ENCODE peak calls at places on chromosomes 7 and 10, in seven cellular contexts. One of them, this sample, is unnamed. For H3K9me3, the result is how much of the 10 kb centered on the place peaks cover.

GRCh38 chr7:137266764-137267163 is 76.8 kb downstream of the PTN start:
- DNase-seq in HepG2: no peak
- DNase-seq in HCT116: no peak
- DNase-seq in K562: no peak
- DNase-seq in H1: no peak
- DNase-seq in SK-N-SH: no peak
- DNase-seq in endothelial cell of umbilical vein: no peak
- DNase-seq in this sample: no peak

GRCh38 chr7:44978511-44979366 is at the start of gene MYO1G:
- DNase-seq in H1: no peak
- DNase-seq in HepG2: no peak
- DNase-seq in endothelial cell of umbilical vein: no peak
- DNase-seq in HCT116: no peak
- DNase-seq in SK-N-SH: no peak
- DNase-seq in K562: no peak
- DNase-seq in this sample: no peak

GRCh38 chr10:23099816-23100215 is 4.4 kb downstream of the MSRB2 start:
- DNase-seq in HCT116: no peak
- DNase-seq in HepG2: peak
- DNase-seq in H1: no peak
- DNase-seq in SK-N-SH: no peak
- DNase-seq in K562: no peak
- DNase-seq in endothelial cell of umbilical vein: peak
- DNase-seq in this sample: no peak

GRCh38 chr10:116708386-116708785 is 34.0 kb downstream of the HSPA12A start:
- DNase-seq in H1: no peak
- DNase-seq in K562: no peak
- DNase-seq in HepG2: no peak
- DNase-seq in endothelial cell of umbilical vein: no peak
- DNase-seq in HCT116: no peak
- DNase-seq in SK-N-SH: no peak
- DNase-seq in this sample: no peak

GRCh38 chr7:94056796-94057207 is 52.6 kb upstream of the BET1 start:
- DNase-seq in HepG2: no peak
- DNase-seq in SK-N-SH: no peak
- DNase-seq in HCT116: no peak
- DNase-seq in endothelial cell of umbilical vein: no peak
- DNase-seq in H1: peak
- DNase-seq in K562: no peak
- DNase-seq in this sample: no peak

GRCh38 chr7:135774284-135774683 is 25.7 kb upstream of the FAM180A start:
- DNase-seq in K562: no peak
- DNase-seq in HCT116: no peak
- DNase-seq in endothelial cell of umbilical vein: peak
- DNase-seq in SK-N-SH: no peak
- DNase-seq in H1: no peak
- DNase-seq in HepG2: peak
- DNase-seq in this sample: no peak

GRCh38 chr10:101046332-101047238 is 15.2 kb upstream of the KAZALD1 start:
- DNase-seq in HepG2: no peak
- DNase-seq in endothelial cell of umbilical vein: no peak
- DNase-seq in SK-N-SH: no peak
- DNase-seq in H1: no peak
- DNase-seq in K562: no peak
- DNase-seq in HCT116: no peak
- DNase-seq in this sample: no peak

GRCh38 chr7:47474211-47474936 is 107.5 kb downstream of the TNS3 start:
- DNase-seq in HepG2: no peak
- DNase-seq in K562: no peak
- DNase-seq in H1: no peak
- DNase-seq in endothelial cell of umbilical vein: no peak
- DNase-seq in SK-N-SH: no peak
- DNase-seq in HCT116: no peak
- DNase-seq in this sample: no peak

GRCh38 chr7:134186022-134186421 is 58.9 kb downstream of the LRGUK start:
- DNase-seq in K562: no peak
- DNase-seq in HepG2: no peak
- DNase-seq in HCT116: no peak
- DNase-seq in endothelial cell of umbilical vein: no peak
- DNase-seq in H1: no peak
- DNase-seq in SK-N-SH: no peak
- DNase-seq in this sample: no peak

GRCh38 chr7:108165726-108166125 is 35.6 kb upstream of the LAMB4 start:
- DNase-seq in endothelial cell of umbilical vein: peak
- DNase-seq in K562: no peak
- DNase-seq in HCT116: no peak
- DNase-seq in HepG2: no peak
- DNase-seq in SK-N-SH: no peak
- DNase-seq in H1: no peak
- DNase-seq in this sample: no peak

GRCh38 chr10:78000956-78001472 is 28.3 kb downstream of the POLR3A start:
- DNase-seq in HepG2: no peak
- DNase-seq in K562: no peak
- DNase-seq in endothelial cell of umbilical vein: no peak
- DNase-seq in HCT116: no peak
- DNase-seq in H1: no peak
- DNase-seq in SK-N-SH: no peak
- DNase-seq in this sample: no peak

GRCh38 chr10:73997479-73997805 is 474 bp upstream of the VCL start:
- DNase-seq in K562: no peak
- DNase-seq in endothelial cell of umbilical vein: no peak
- DNase-seq in H1: no peak
- DNase-seq in SK-N-SH: no peak
- DNase-seq in HCT116: no peak
- DNase-seq in HepG2: no peak
- DNase-seq in this sample: no peak

GRCh38 chr10:58514102-58514472 is 1.4 kb downstream of the BICC1 start:
- DNase-seq in SK-N-SH: no peak
- DNase-seq in endothelial cell of umbilical vein: no peak
- DNase-seq in K562: no peak
- DNase-seq in H1: no peak
- DNase-seq in HCT116: no peak
- DNase-seq in HepG2: no peak
- DNase-seq in this sample: no peak

GRCh38 chr7:94779070-94779469 is 123.1 kb upstream of the SGCE start:
- DNase-seq in endothelial cell of umbilical vein: no peak
- DNase-seq in H1: no peak
- DNase-seq in HCT116: no peak
- DNase-seq in SK-N-SH: no peak
- DNase-seq in HepG2: no peak
- DNase-seq in K562: no peak
- DNase-seq in this sample: no peak

GRCh38 chr10:45580781-45581496 is 91.6 kb downstream of the ZFAND4 start:
- DNase-seq in SK-N-SH: no peak
- DNase-seq in endothelial cell of umbilical vein: no peak
- DNase-seq in HepG2: no peak
- DNase-seq in HCT116: no peak
- DNase-seq in K562: no peak
- DNase-seq in H1: no peak
- DNase-seq in this sample: no peak

GRCh38 chr7:3722396-3722846 is 421.4 kb downstream of the SDK1 start:
- DNase-seq in H1: peak
- DNase-seq in endothelial cell of umbilical vein: no peak
- DNase-seq in SK-N-SH: peak
- DNase-seq in K562: peak
- DNase-seq in HCT116: peak
- DNase-seq in HepG2: peak
- DNase-seq in this sample: peak

GRCh38 chr7:2034291-2035201 is 198.2 kb downstream of the MAD1L1 start:
- DNase-seq in SK-N-SH: peak
- DNase-seq in HCT116: no peak
- DNase-seq in endothelial cell of umbilical vein: no peak
- DNase-seq in H1: no peak
- DNase-seq in K562: no peak
- DNase-seq in HepG2: peak
- DNase-seq in this sample: no peak

GRCh38 chr7:42673951-42674350 is 237.9 kb downstream of the C7orf25 start:
- DNase-seq in SK-N-SH: no peak
- DNase-seq in K562: no peak
- DNase-seq in HepG2: no peak
- DNase-seq in endothelial cell of umbilical vein: no peak
- DNase-seq in H1: no peak
- DNase-seq in HCT116: no peak
- DNase-seq in this sample: no peak

GRCh38 chr10:64041185-64041988 is 520.2 kb downstream of the REEP3 start:
- DNase-seq in SK-N-SH: peak
- DNase-seq in K562: peak
- DNase-seq in HCT116: peak
- DNase-seq in H1: peak
- DNase-seq in endothelial cell of umbilical vein: peak
- DNase-seq in HepG2: peak
- DNase-seq in this sample: peak

GRCh38 chr7:32957326-32958045 is at the start of gene FKBP9:
- DNase-seq in HepG2: peak
- DNase-seq in endothelial cell of umbilical vein: peak
- DNase-seq in H1: no peak
- DNase-seq in K562: peak
- DNase-seq in SK-N-SH: peak
- DNase-seq in HCT116: no peak
- DNase-seq in this sample: no peak

GRCh38 chr10:36344816-36345215 is 702.7 kb upstream of the FZD8 start:
- DNase-seq in H1: no peak
- DNase-seq in HCT116: no peak
- DNase-seq in K562: no peak
- DNase-seq in endothelial cell of umbilical vein: no peak
- DNase-seq in SK-N-SH: no peak
- DNase-seq in HepG2: no peak
- DNase-seq in this sample: no peak

GRCh38 chr10:36345770-36346169 is 703.7 kb upstream of the FZD8 start:
- DNase-seq in H1: no peak
- DNase-seq in SK-N-SH: no peak
- DNase-seq in endothelial cell of umbilical vein: peak
- DNase-seq in HCT116: no peak
- DNase-seq in HepG2: no peak
- DNase-seq in K562: no peak
- DNase-seq in this sample: no peak

GRCh38 chr10:36344240-36344639 is 702.1 kb upstream of the FZD8 start:
- DNase-seq in HepG2: no peak
- DNase-seq in SK-N-SH: no peak
- DNase-seq in K562: no peak
- DNase-seq in HCT116: no peak
- DNase-seq in H1: no peak
- DNase-seq in endothelial cell of umbilical vein: no peak
- DNase-seq in this sample: no peak

GRCh38 chr10:36342781-36343180 is 700.7 kb upstream of the FZD8 start:
- DNase-seq in HCT116: no peak
- DNase-seq in K562: no peak
- DNase-seq in endothelial cell of umbilical vein: no peak
- DNase-seq in H1: no peak
- DNase-seq in HepG2: no peak
- DNase-seq in SK-N-SH: no peak
- DNase-seq in this sample: no peak

GRCh38 chr10:36341466-36341865 is 699.4 kb upstream of the FZD8 start:
- DNase-seq in H1: no peak
- DNase-seq in endothelial cell of umbilical vein: no peak
- DNase-seq in HepG2: no peak
- DNase-seq in SK-N-SH: no peak
- DNase-seq in K562: no peak
- DNase-seq in HCT116: no peak
- DNase-seq in this sample: no peak
- H3K9ac ChIP-seq in H1: no peak
- H3K9ac ChIP-seq in endothelial cell of umbilical vein: no peak
- H3K9ac ChIP-seq in HepG2: no peak
- H3K9ac ChIP-seq in SK-N-SH: no peak
- H3K9ac ChIP-seq in K562: no peak
- H3K9ac ChIP-seq in HCT116: no peak
- H3K9ac ChIP-seq in this sample: no peak

GRCh38 chr7:159321278-159321677 is 176.6 kb upstream of the VIPR2 start:
- DNase-seq in HCT116: no peak
- DNase-seq in SK-N-SH: no peak
- DNase-seq in K562: no peak
- DNase-seq in H1: no peak
- DNase-seq in endothelial cell of umbilical vein: no peak
- DNase-seq in HepG2: no peak
- DNase-seq in this sample: no peak
- H3K9me3 ChIP-seq in HCT116: under half
- H3K9me3 ChIP-seq in SK-N-SH: under half
- H3K9me3 ChIP-seq in K562: under half
- H3K9me3 ChIP-seq in H1: half or more
- H3K9me3 ChIP-seq in endothelial cell of umbilical vein: under half
- H3K9me3 ChIP-seq in HepG2: under half
- H3K9me3 ChIP-seq in this sample: under half

GRCh38 chr10:96833220-96834001 is 1.3 kb downstream of the LCOR start:
- DNase-seq in endothelial cell of umbilical vein: peak
- DNase-seq in HepG2: peak
- DNase-seq in SK-N-SH: peak
- DNase-seq in K562: no peak
- DNase-seq in HCT116: no peak
- DNase-seq in H1: no peak
- DNase-seq in this sample: no peak

GRCh38 chr10:96831200-96831866 is 765 bp upstream of the LCOR start:
- DNase-seq in H1: no peak
- DNase-seq in SK-N-SH: no peak
- DNase-seq in HepG2: no peak
- DNase-seq in endothelial cell of umbilical vein: no peak
- DNase-seq in K562: no peak
- DNase-seq in HCT116: no peak
- DNase-seq in this sample: no peak

GRCh38 chr10:96834121-96834520 is 2.0 kb downstream of the LCOR start:
- DNase-seq in SK-N-SH: no peak
- DNase-seq in endothelial cell of umbilical vein: no peak
- DNase-seq in HepG2: no peak
- DNase-seq in H1: no peak
- DNase-seq in K562: no peak
- DNase-seq in HCT116: no peak
- DNase-seq in this sample: no peak

GRCh38 chr10:96831867-96832720 is at the start of gene LCOR:
- DNase-seq in HepG2: peak
- DNase-seq in endothelial cell of umbilical vein: peak
- DNase-seq in SK-N-SH: peak
- DNase-seq in HCT116: peak
- DNase-seq in H1: no peak
- DNase-seq in K562: peak
- DNase-seq in this sample: no peak

DNA sequence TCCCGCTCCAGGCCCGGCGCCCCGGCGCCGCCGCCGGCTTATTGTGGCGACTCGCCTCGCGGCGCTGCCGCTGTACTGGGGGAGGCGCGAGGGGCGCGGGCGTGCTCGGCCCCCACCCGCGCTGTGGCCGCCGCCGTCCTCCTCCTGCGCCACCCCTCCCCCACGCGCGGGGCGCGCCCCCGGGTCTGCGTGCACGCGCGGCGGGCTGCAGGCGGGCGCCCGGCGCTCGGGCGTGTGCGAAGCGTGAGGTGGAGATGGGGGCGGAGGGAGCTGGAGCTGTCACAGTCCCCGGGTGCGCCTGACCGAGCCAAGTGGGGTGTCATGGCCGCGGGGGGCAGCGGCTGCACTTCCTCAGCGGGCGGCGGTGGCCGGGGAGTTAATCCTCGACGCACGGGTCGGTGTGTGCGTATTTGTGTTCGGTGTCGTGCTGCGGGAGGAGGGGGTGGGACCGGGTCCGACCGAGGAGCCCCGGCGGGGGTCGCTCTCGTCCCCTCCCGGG is 672 bp downstream of the LCOR start:
- DNase-seq in endothelial cell of umbilical vein: no peak
- DNase-seq in HepG2: peak
- DNase-seq in HCT116: peak
- DNase-seq in H1: no peak
- DNase-seq in SK-N-SH: peak
- DNase-seq in K562: no peak
- DNase-seq in this sample: no peak
- TF ChIP-seq POLR2AphosphoS5 in endothelial cell of umbilical vein: no peak
- TF ChIP-seq POLR2AphosphoS5 in HepG2: peak
- TF ChIP-seq POLR2AphosphoS5 in HCT116: no peak
- TF ChIP-seq POLR2AphosphoS5 in H1: no peak
- TF ChIP-seq POLR2AphosphoS5 in SK-N-SH: no peak
- TF ChIP-seq POLR2AphosphoS5 in K562: peak
- TF ChIP-seq POLR2AphosphoS5 in this sample: no peak

GRCh38 chr7:83036130-83036529 is 126.6 kb downstream of the PCLO start:
- DNase-seq in endothelial cell of umbilical vein: no peak
- DNase-seq in SK-N-SH: no peak
- DNase-seq in HCT116: no peak
- DNase-seq in HepG2: no peak
- DNase-seq in K562: no peak
- DNase-seq in H1: no peak
- DNase-seq in this sample: no peak
- H3K9ac ChIP-seq in endothelial cell of umbilical vein: no peak
- H3K9ac ChIP-seq in SK-N-SH: no peak
- H3K9ac ChIP-seq in HCT116: no peak
- H3K9ac ChIP-seq in HepG2: no peak
- H3K9ac ChIP-seq in K562: no peak
- H3K9ac ChIP-seq in H1: no peak
- H3K9ac ChIP-seq in this sample: no peak

This sample was measured in SK-N-MC.